ENCODE peak calls at places on chromosomes 6 and 20, in six cellular contexts. B is IMR-90, A is H9, Q is mesendoderm, Z is neuronal stem cell, C is mesenchymal stem cell. J is an unnamed sample.

GRCh38 chr20:56163806-56164205 is 84.7 kb upstream of the MC3R start:
- DNase-seq in B (no peak), Q (peak; percentile 76), A (peak; percentile 35), Z (no peak), C (no peak), J (no peak)

GRCh38 chr20:5282561-5282960 is 34.2 kb downstream of the PROKR2 start:
- DNase-seq in A (no peak), Q (no peak), C (no peak), Z (no peak), B (no peak), J (peak; percentile 17)

GRCh38 chr6:142943746-142944125 is 1.2 kb downstream of the HIVEP2 start:
- DNase-seq in A (no peak), B (peak; percentile 48), Z (peak; percentile 2), Q (peak; percentile 41), C (peak; percentile 62), J (no peak)

GRCh38 chr20:63939061-63939935 is 16.9 kb downstream of the UCKL1 start:
- DNase-seq in B (no peak), A (peak; percentile 56), C (no peak), Q (no peak), Z (no peak), J (no peak)

GRCh38 chr6:38387994-38388393 is 251.7 kb downstream of the BTBD9 start:
- DNase-seq in C (no peak), A (no peak), B (peak; percentile 63), Q (no peak), Z (no peak), J (no peak)

GRCh38 chr20:57761413-57761734 is 51.6 kb upstream of the PMEPA1 start:
- DNase-seq in Q (no peak), A (no peak), Z (no peak), C (no peak), B (no peak), J (no peak)

GRCh38 chr6:116783852-116784251 is 18.3 kb upstream of the FAM162B start:
- DNase-seq in B (peak; percentile 15), Z (no peak), C (peak; percentile 10), Q (no peak), A (no peak), J (no peak)

GRCh38 chr6:39567091-39567490 is 158.1 kb downstream of the KIF6 start:
- DNase-seq in Z (no peak), C (no peak), Q (no peak), B (no peak), A (no peak), J (peak; percentile 61)

GRCh38 chr20:11222243-11222642 is 548.4 kb upstream of the JAG1 start:
- DNase-seq in C (no peak), Z (no peak), A (no peak), Q (no peak), B (no peak), J (no peak)

GRCh38 chr6:131183427-131184095 is 48.3 kb downstream of the AKAP7 start:
- DNase-seq in C (no peak), Q (peak; percentile 41), A (peak; percentile 65), Z (no peak), B (no peak), J (no peak)
- H3K4ac ChIP-seq in C (no peak overlapping the region), Q (no peak overlapping the region), A (no peak overlapping the region), Z (no peak overlapping the region), B (no peak overlapping the region), J (no peak overlapping the region)

GRCh38 chr20:20205141-20205861 is 153.0 kb downstream of the CFAP61 start:
- DNase-seq in Z (no peak), Q (no peak), A (no peak), B (no peak), C (no peak), J (no peak)

GRCh38 chr20:20206788-20207187 is 154.5 kb downstream of the CFAP61 start:
- DNase-seq in C (no peak), Q (no peak), Z (no peak), A (no peak), B (no peak), J (no peak)

GRCh38 chr20:20204326-20204725 is 152.0 kb downstream of the CFAP61 start:
- DNase-seq in B (no peak), A (no peak), Z (no peak), C (no peak), Q (no peak), J (no peak)

GRCh38 chr20:20207291-20207690 is 155.0 kb downstream of the CFAP61 start:
- DNase-seq in C (no peak), A (peak; percentile 52), B (no peak), Z (no peak), Q (peak; percentile 17), J (peak; percentile 21)

DNA sequence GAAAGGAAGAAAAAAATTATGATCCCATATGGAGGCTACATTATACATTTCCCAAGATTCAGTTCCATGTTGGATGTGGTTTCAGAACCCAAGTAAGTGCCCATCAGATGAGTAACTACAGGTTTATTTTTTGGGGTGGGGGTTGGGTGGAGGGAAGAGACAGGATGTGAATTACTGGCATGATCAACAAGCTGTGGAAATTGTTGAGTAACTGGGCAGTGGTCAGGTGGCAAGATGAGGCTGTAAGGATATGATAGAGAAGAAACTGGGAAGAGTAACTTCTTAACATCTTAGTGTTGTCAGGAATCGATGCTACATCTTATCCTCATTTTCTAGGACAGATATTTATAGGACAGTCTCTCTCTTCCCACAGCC is 153.5 kb downstream of the CFAP61 start:
- DNase-seq in C (no peak), Z (no peak), A (no peak), Q (no peak), B (no peak), J (no peak)
- H3K4ac ChIP-seq in C (no peak overlapping the region), Z (no peak overlapping the region), A (no peak overlapping the region), Q (no peak overlapping the region), B (no peak overlapping the region), J (no peak overlapping the region)

GRCh38 chr20:3731944-3732326 is 550 bp upstream of the HSPA12B start:
- DNase-seq in C (no peak), Q (no peak), Z (no peak), A (peak; percentile 46), B (no peak), J (no peak)

GRCh38 chr20:3734111-3734843 is 1.8 kb downstream of the HSPA12B start:
- DNase-seq in Q (no peak), B (no peak), C (no peak), A (peak; percentile 22), Z (no peak), J (no peak)

GRCh38 chr20:3733119-3733995 is 872 bp downstream of the HSPA12B start:
- DNase-seq in Z (no peak), A (no peak), C (no peak), B (no peak), Q (no peak), J (no peak)

GRCh38 chr20:3730803-3731370 is 1.6 kb upstream of the HSPA12B start:
- DNase-seq in C (no peak), Z (no peak), A (peak; percentile 20), Q (no peak), B (no peak), J (no peak)

DNA sequence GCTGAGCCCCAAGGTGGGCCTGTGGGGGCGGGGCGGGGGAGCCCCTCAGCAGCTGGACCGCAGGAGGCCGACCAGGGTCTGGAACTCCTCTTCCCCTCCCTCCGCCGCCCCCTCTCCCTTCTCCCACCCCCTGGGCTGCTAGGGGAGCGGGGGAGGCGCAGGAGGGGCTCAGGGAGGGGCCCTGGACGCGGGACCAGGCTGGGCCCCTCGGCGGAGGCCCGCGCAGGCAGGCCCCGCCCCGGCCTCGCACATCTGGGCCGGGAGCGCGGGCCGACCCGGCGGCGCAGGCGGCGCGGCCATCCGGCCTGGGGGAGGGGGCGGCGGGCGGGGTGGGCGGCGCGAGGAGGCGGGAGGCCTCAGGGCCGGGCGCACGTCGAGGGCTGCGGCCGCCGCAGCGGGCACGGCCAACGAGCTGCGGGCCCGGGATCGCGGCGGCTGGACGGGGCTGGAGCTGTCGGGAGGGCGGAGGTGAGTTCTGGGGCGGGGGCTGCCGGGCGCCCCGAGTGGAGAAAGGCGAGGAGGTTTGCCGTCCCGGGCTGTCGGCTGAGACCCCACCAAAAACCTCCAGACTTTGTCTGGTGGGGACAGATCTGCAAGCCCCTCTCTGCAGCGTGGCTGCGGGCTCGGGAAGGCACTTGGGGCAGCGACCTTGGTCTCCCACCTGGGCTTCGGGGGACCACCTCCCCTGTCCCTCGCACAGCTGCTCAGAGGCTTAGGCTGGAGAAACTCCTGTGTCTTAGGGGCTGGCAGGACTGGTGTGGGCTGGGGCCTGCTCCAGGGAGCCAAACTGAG is at the start of gene HSPA12B:
- DNase-seq in Q (peak; percentile 53), B (no peak), C (no peak), Z (no peak), A (peak; percentile 56), J (no peak)
- H3K4ac ChIP-seq in Q (peak within 1 kb of the TSS; percentile 61), B (no peak within 1 kb of the TSS), C (no peak within 1 kb of the TSS), Z (no peak within 1 kb of the TSS), A (no peak within 1 kb of the TSS), J (no peak within 1 kb of the TSS)

DNA sequence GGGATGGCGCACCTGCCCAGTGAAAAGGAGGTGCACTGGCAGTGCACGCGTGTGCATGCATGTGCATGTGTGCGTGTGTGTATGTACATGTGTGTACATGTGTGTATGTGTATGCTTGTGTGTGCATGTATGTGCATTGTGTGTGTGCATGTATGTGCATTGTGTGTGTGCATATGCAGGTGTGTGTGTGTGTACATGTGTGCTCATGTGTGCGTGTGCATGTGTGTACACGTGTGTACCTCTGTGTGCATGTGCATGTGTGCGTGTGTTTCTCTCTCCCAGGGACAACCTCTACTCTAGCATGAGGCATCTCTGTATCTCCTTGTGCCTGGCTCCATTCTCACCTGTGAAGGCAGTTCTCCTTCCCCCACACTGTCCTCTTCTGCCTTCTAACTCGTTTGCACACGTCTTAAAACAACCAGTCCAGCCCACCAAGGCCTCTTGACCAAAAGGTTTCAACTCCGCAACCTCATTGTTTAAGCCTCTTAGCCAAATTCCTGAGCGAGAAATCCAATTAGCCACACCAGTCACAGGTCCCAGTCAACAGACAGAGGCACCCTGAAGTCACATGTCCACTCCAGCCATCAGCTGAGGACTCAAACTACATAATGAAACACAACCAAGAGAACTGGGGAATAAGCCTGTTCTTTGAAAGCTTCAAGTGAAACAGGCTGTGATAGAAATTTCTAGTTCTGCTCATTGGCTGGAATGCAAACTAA is 103.5 kb upstream of the PTPRT start:
- DNase-seq in Z (peak; percentile 54), B (no peak), C (no peak), A (no peak), Q (peak; percentile 86), J (no peak)
- H3K4ac ChIP-seq in Z (no peak overlapping the region), B (no peak overlapping the region), C (no peak overlapping the region), A (no peak overlapping the region), Q (no peak overlapping the region), J (no peak overlapping the region)

J was measured in trophoblast cell.